ENCODE peak calls at places on chromosome 13, in nine cellular contexts. C is cardiac fibroblast; F is CD8-positive, alpha-beta T cell; Y is brain microvascular endothelial cell; P is CD4-positive, alpha-beta T cell; D is prostate gland; Q is psoas muscle; R is stomach; W is uterus. L is an unnamed sample.

GRCh38 chr13:35514166-35514565 is 37.7 kb upstream of the MAB21L1 start:
- DNase-seq in C (no peak), F (no peak), Y (no peak), P (no peak), D (no peak), Q (no peak), R (no peak), W (no peak), L (no peak)

GRCh38 chr13:43883636-43884035 is 3.9 kb downstream of the LACC1 start:
- DNase-seq in C (no peak), F (no peak), Y (peak), P (no peak), D (no peak), Q (no peak), R (no peak), W (no peak), L (no peak)

GRCh38 chr13:99967498-99967883 is 4.1 kb downstream of the ZIC5 start:
- DNase-seq in C (no peak), F (no peak), Y (no peak), P (no peak), D (no peak), Q (no peak), R (no peak), W (no peak), L (no peak)

GRCh38 chr13:33467556-33467955 is 182.0 kb upstream of the STARD13 start:
- DNase-seq in C (no peak), F (no peak), Y (no peak), P (no peak), D (no peak), Q (no peak), R (no peak), W (no peak), L (no peak)

GRCh38 chr13:101155920-101156319 is 260.4 kb downstream of the NALCN start:
- DNase-seq in C (no peak), F (no peak), Y (no peak), P (no peak), D (no peak), Q (no peak), R (no peak), W (no peak), L (no peak)

GRCh38 chr13:40666905-40667621 is 622 bp upstream of the FOXO1 start:
- DNase-seq in C (no peak), F (peak), Y (no peak), P (peak), D (peak), Q (peak), R (peak), W (peak), L (peak)

GRCh38 chr13:97328222-97328790 is 105.7 kb upstream of the RAP2A start:
- DNase-seq in C (peak), F (no peak), Y (peak), P (no peak), D (no peak), Q (peak), R (no peak), W (no peak), L (no peak)

GRCh38 chr13:28744091-28744536 is 25.3 kb upstream of the SLC46A3 start:
- DNase-seq in C (peak), F (no peak), Y (peak), P (no peak), D (no peak), Q (no peak), R (no peak), W (no peak), L (no peak)

GRCh38 chr13:100439247-100439955 is 149.2 kb downstream of the GGACT start:
- DNase-seq in C (no peak), F (no peak), Y (no peak), P (no peak), D (no peak), Q (no peak), R (no peak), W (no peak), L (no peak)

GRCh38 chr13:77386046-77386445 is 59.2 kb upstream of the MYCBP2 start:
- DNase-seq in C (peak), F (no peak), Y (no peak), P (no peak), D (no peak), Q (no peak), R (no peak), W (no peak), L (no peak)

GRCh38 chr13:98798849-98799645 is 46.6 kb upstream of the SLC15A1 start:
- DNase-seq in C (peak), F (no peak), Y (no peak), P (no peak), D (no peak), Q (no peak), R (no peak), W (no peak), L (no peak)

GRCh38 chr13:43884221-43884620 is 4.5 kb downstream of the LACC1 start:
- DNase-seq in C (no peak), F (no peak), Y (no peak), P (no peak), D (no peak), Q (no peak), R (no peak), W (no peak), L (no peak)

GRCh38 chr13:110856941-110857835 is 57.7 kb downstream of the ANKRD10 start:
- DNase-seq in C (peak), F (no peak), Y (no peak), P (no peak), D (no peak), Q (no peak), R (no peak), W (no peak), L (no peak)

GRCh38 chr13:97212540-97213146 is 9.5 kb upstream of the MBNL2 start:
- DNase-seq in C (peak), F (no peak), Y (peak), P (no peak), D (no peak), Q (no peak), R (peak), W (no peak), L (no peak)

GRCh38 chr13:48801255-48801654 is 147.5 kb downstream of the CYSLTR2 start:
- DNase-seq in C (peak), F (no peak), Y (peak), P (no peak), D (no peak), Q (no peak), R (no peak), W (no peak), L (no peak)

GRCh38 chr13:93045836-93046235 is 180.8 kb upstream of the GPC6 start:
- DNase-seq in C (no peak), F (no peak), Y (peak), P (no peak), D (no peak), Q (no peak), R (no peak), W (no peak), L (no peak)

GRCh38 chr13:98746968-98747367 is 5.5 kb downstream of the SLC15A1 start:
- DNase-seq in C (peak), F (no peak), Y (peak), P (no peak), D (no peak), Q (no peak), R (no peak), W (no peak), L (no peak)

GRCh38 chr13:112761701-112762689 is 72.2 kb downstream of the ATP11A start:
- DNase-seq in C (peak), F (no peak), Y (no peak), P (no peak), D (no peak), Q (no peak), R (no peak), W (no peak), L (no peak)

GRCh38 chr13:112596220-112596619 is 8.3 kb upstream of the TUBGCP3 start:
- DNase-seq in C (no peak), F (no peak), Y (no peak), P (no peak), D (no peak), Q (no peak), R (no peak), W (no peak), L (no peak)

GRCh38 chr13:112879283-112879833 is 89.7 kb upstream of the MCF2L start:
- DNase-seq in C (peak), F (no peak), Y (no peak), P (no peak), D (no peak), Q (peak), R (no peak), W (no peak), L (no peak)

GRCh38 chr13:27389891-27390290 is 34.5 kb upstream of the GTF3A start:
- DNase-seq in C (no peak), F (no peak), Y (no peak), P (no peak), D (no peak), Q (no peak), R (no peak), W (no peak), L (no peak)

GRCh38 chr13:26011996-26012688 is 39.7 kb downstream of the SHISA2 start:
- DNase-seq in C (no peak), F (peak), Y (no peak), P (peak), D (no peak), Q (no peak), R (no peak), W (no peak), L (no peak)

GRCh38 chr13:46197299-46197975 is 14.3 kb upstream of the LRRC63 start:
- DNase-seq in C (no peak), F (no peak), Y (no peak), P (no peak), D (no peak), Q (no peak), R (no peak), W (no peak), L (no peak)

GRCh38 chr13:26954981-26955380 is 194.4 kb upstream of the GPR12 start:
- DNase-seq in C (no peak), F (no peak), Y (no peak), P (no peak), D (no peak), Q (no peak), R (no peak), W (no peak), L (no peak)

GRCh38 chr13:112213467-112214245 is 146.7 kb downstream of the SOX1 start:
- DNase-seq in C (no peak), F (no peak), Y (no peak), P (no peak), D (no peak), Q (no peak), R (peak), W (no peak), L (no peak)

GRCh38 chr13:81048026-81048461 is 707.1 kb upstream of the SPRY2 start:
- DNase-seq in C (no peak), F (no peak), Y (no peak), P (no peak), D (no peak), Q (no peak), R (no peak), W (no peak), L (no peak)

GRCh38 chr13:66887088-66887487 is 343.0 kb downstream of the PCDH9 start:
- DNase-seq in C (peak), F (no peak), Y (no peak), P (no peak), D (no peak), Q (no peak), R (no peak), W (no peak), L (no peak)

GRCh38 chr13:94712812-94713555 is 639 bp upstream of the SOX21 start:
- DNase-seq in C (peak), F (no peak), Y (no peak), P (no peak), D (peak), Q (no peak), R (peak), W (no peak), L (no peak)

GRCh38 chr13:98300956-98301641 is 124.0 kb upstream of the RNF113B start:
- DNase-seq in C (no peak), F (no peak), Y (no peak), P (no peak), D (peak), Q (no peak), R (peak), W (no peak), L (no peak)

GRCh38 chr13:72651196-72651595 is 76.2 kb downstream of the MZT1 start:
- DNase-seq in C (peak), F (no peak), Y (peak), P (no peak), D (no peak), Q (no peak), R (no peak), W (no peak), L (no peak)
- TF ChIP-seq CTCF in C (peak), F (no peak), Y (peak), P (no peak), D (no peak), Q (no peak), R (no peak), W (no peak), L (peak)

GRCh38 chr13:87087741-87088140 is 583.4 kb upstream of the SLITRK5 start:
- DNase-seq in C (no peak), F (no peak), Y (no peak), P (no peak), D (no peak), Q (no peak), R (no peak), W (no peak), L (no peak)

GRCh38 chr13:87078947-87079795 is 592.0 kb upstream of the SLITRK5 start:
- DNase-seq in C (no peak), F (no peak), Y (no peak), P (no peak), D (no peak), Q (peak), R (no peak), W (peak), L (no peak)

GRCh38 chr13:87080100-87080779 is 590.9 kb upstream of the SLITRK5 start:
- DNase-seq in C (no peak), F (no peak), Y (no peak), P (no peak), D (no peak), Q (no peak), R (no peak), W (no peak), L (no peak)

GRCh38 chr13:87089391-87089790 is 581.8 kb upstream of the SLITRK5 start:
- DNase-seq in C (peak), F (no peak), Y (peak), P (no peak), D (no peak), Q (no peak), R (no peak), W (no peak), L (no peak)

GRCh38 chr13:87084192-87084591 is 587.0 kb upstream of the SLITRK5 start:
- DNase-seq in C (no peak), F (no peak), Y (no peak), P (no peak), D (no peak), Q (no peak), R (no peak), W (no peak), L (no peak)
- TF ChIP-seq CTCF in C (no peak), F (no peak), Y (no peak), P (no peak), D (no peak), Q (no peak), R (no peak), W (no peak), L (no peak)

GRCh38 chr13:31107109-31107508 is 54.6 kb downstream of the HSPH1 start:
- DNase-seq in C (no peak), F (no peak), Y (no peak), P (no peak), D (no peak), Q (no peak), R (no peak), W (no peak), L (no peak)
- TF ChIP-seq CTCF in C (no peak), F (no peak), Y (no peak), P (no peak), D (no peak), Q (no peak), R (no peak), W (no peak), L (no peak)

GRCh38 chr13:75217949-75218348 is 264.0 kb downstream of the TBC1D4 start:
- DNase-seq in C (peak), F (no peak), Y (peak), P (no peak), D (no peak), Q (no peak), R (no peak), W (no peak), L (no peak)
- TF ChIP-seq CTCF in C (no peak), F (no peak), Y (peak), P (no peak), D (no peak), Q (no peak), R (no peak), W (no peak), L (no peak)

DNA sequence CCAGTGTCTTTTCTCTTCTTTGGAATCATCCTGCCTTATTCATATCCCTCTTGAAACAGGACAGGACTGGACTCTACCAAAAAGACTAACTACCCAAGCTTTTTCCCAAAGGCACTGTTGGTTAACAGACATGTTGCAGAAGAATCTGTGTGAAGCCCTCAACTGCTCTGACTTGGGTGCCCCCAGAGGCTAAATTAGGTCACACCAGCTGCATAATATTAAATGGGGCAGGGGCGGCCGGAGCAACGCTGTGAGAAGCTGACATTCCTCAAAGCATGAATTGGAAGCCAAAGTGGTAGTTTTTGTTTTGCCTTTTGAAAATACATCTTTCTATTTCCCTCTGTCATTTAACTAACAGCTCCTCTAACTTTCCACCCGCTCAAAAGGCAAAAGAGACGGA is 185.9 kb downstream of the LHFPL6 start:
- DNase-seq in C (peak), F (no peak), Y (no peak), P (no peak), D (no peak), Q (no peak), R (no peak), W (no peak), L (no peak)
- TF ChIP-seq CTCF in C (peak), F (no peak), Y (peak), P (no peak), D (no peak), Q (no peak), R (no peak), W (no peak), L (peak)

GRCh38 chr13:76019421-76020044 is 383.4 kb downstream of the LMO7 start:
- DNase-seq in C (no peak), F (no peak), Y (no peak), P (no peak), D (no peak), Q (no peak), R (no peak), W (no peak), L (no peak)
- TF ChIP-seq CTCF in C (peak), F (no peak), Y (peak), P (no peak), D (no peak), Q (no peak), R (no peak), W (no peak), L (peak)